ENCODE peak calls at places on chromosomes 4 and X, in ten cellular contexts. R, H, T, E, S, I, F, Y, B and D are unnamed samples.

GRCh38 chr4:67721770-67722597 is 21.0 kb upstream of the UBA6 start:
- DNase-seq in H (no peak), S (no peak), Y (peak; percentile 83), B (no peak), I (peak; percentile 41), R (peak; percentile 94), E (no peak), F (no peak), T (peak; percentile 95), D (peak; percentile 81)

GRCh38 chr4:125833-126232 is 1.5 kb downstream of the ZNF718 start:
- DNase-seq in E (no peak), F (no peak), Y (no peak), B (no peak), R (peak; percentile 17), I (no peak), T (peak; percentile 30), S (no peak), H (no peak), D (no peak)

GRCh38 chr4:95095352-95095974 is 337.7 kb downstream of the BMPR1B start:
- DNase-seq in E (no peak), T (peak; percentile 37), I (peak; percentile 62), Y (peak; percentile 50), H (no peak), B (no peak), F (no peak), R (no peak), S (no peak), D (no peak)

GRCh38 chrX:154833746-154834274 is 652 bp downstream of the SMIM9 start:
- DNase-seq in Y (no peak), F (no peak), T (no peak), S (no peak), I (no peak), E (no peak), B (no peak), H (no peak), R (no peak), D (no peak)

GRCh38 chrX:20116575-20117240 is at the start of gene MAP7D2:
- DNase-seq in T (no peak), E (no peak), H (peak; percentile 14), B (peak; percentile 47), Y (no peak), I (no peak), R (no peak), S (no peak), F (no peak), D (no peak)

GRCh38 chr4:88033309-88033708 is 25.9 kb downstream of the PKD2 start:
- DNase-seq in B (no peak), F (no peak), S (no peak), Y (peak; percentile 51), R (no peak), E (no peak), T (peak; percentile 52), H (peak; percentile 23), I (peak; percentile 78), D (no peak)

GRCh38 chr4:26803462-26803861 is 57.2 kb upstream of the STIM2 start:
- DNase-seq in E (no peak), H (no peak), F (no peak), B (no peak), R (no peak), S (no peak), T (no peak), I (no peak), Y (peak; percentile 22), D (no peak)

GRCh38 chr4:56821394-56822263 is at the start of gene SPINK2:
- DNase-seq in R (no peak), I (no peak), Y (no peak), T (no peak), B (peak; percentile 15), H (peak; percentile 61), F (no peak), E (peak; percentile 54), S (no peak), D (no peak)

GRCh38 chr4:103754844-103755243 is 35.1 kb upstream of the TACR3 start:
- DNase-seq in I (no peak), B (no peak), R (peak; percentile 53), F (no peak), Y (peak; percentile 0), S (no peak), T (peak; percentile 64), H (no peak), E (no peak), D (peak; percentile 56)

GRCh38 chr4:124640037-124640730 is 72.3 kb downstream of the ANKRD50 start:
- DNase-seq in S (no peak), Y (peak; percentile 88), E (no peak), H (peak; percentile 1), T (peak; percentile 88), R (peak; percentile 61), I (peak; percentile 64), F (no peak), B (no peak), D (peak; percentile 55)

GRCh38 chrX:10235851-10236250 is 79.1 kb downstream of the CLCN4 start:
- DNase-seq in B (no peak), R (no peak), E (no peak), F (no peak), S (no peak), H (no peak), I (peak; percentile 74), Y (peak; percentile 91), T (no peak), D (no peak)

GRCh38 chr4:98657531-98658286 is 702 bp downstream of the TSPAN5 start:
- DNase-seq in B (peak; percentile 63), I (peak; percentile 72), R (peak; percentile 53), T (peak; percentile 81), F (no peak), S (no peak), H (peak; percentile 56), Y (peak; percentile 76), E (no peak), D (no peak)

GRCh38 chr4:1296324-1297022 is 6.8 kb downstream of the MAEA start:
- DNase-seq in E (no peak), R (no peak), B (no peak), S (no peak), H (no peak), Y (no peak), I (no peak), T (peak; percentile 60), F (no peak), D (no peak)

GRCh38 chr4:140135529-140136021 is 18.4 kb downstream of the MAML3 start:
- DNase-seq in E (peak; percentile 54), I (peak; percentile 63), T (no peak), H (no peak), Y (peak; percentile 74), F (no peak), R (no peak), S (no peak), B (peak; percentile 8), D (no peak)

GRCh38 chr4:98720871-98721480 is 62.6 kb upstream of the TSPAN5 start:
- DNase-seq in B (no peak), I (no peak), H (no peak), E (no peak), R (peak; percentile 67), Y (peak; percentile 58), S (no peak), F (no peak), T (peak; percentile 87), D (peak; percentile 40)

GRCh38 chr4:118836763-118837507 is 1.0 kb upstream of the SEC24D start:
- DNase-seq in H (peak; percentile 4), T (no peak), Y (no peak), R (no peak), F (no peak), S (no peak), B (no peak), I (no peak), E (no peak), D (no peak)
- H3K27ac ChIP-seq in H (peak overlapping the region; percentile 89), T (peak overlapping the region; percentile 91), Y (peak overlapping the region; percentile 98), R (peak overlapping the region; percentile 97), F (peak overlapping the region; percentile 99), S (no peak overlapping the region), B (no peak overlapping the region), I (no peak overlapping the region), E (no peak overlapping the region), D (peak overlapping the region; percentile 82)

GRCh38 chr4:68732653-68733466 is 62.4 kb upstream of the UGT2B15 start:
- DNase-seq in F (no peak), I (no peak), T (no peak), E (no peak), S (no peak), B (no peak), Y (no peak), H (peak; percentile 41), R (no peak), D (no peak)
- H3K27ac ChIP-seq in F (no peak overlapping the region), I (no peak overlapping the region), T (no peak overlapping the region), E (no peak overlapping the region), S (no peak overlapping the region), B (no peak overlapping the region), Y (no peak overlapping the region), H (peak overlapping the region; percentile 87), R (no peak overlapping the region), D (no peak overlapping the region)

DNA sequence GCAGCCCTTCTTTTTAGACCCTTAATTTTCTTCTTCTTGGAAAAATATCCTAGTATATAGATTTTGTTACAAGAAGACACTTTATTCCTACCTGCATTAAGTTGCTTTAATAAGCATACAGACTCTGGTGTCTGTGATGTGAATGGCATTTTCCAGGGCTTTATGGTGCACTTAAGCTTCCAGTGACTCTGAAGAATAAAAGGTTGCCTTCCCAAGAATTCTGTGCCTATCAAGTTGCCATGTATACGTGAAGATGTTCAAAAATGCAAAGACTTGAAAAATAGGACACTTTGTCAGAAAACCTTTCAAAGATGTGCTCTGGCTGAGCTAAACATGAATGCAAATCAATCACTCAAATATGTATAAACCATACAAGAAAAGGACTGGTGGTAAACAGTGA is 110.9 kb downstream of the RS1 start:
- DNase-seq in S (no peak), F (no peak), H (no peak), E (no peak), T (no peak), Y (no peak), R (no peak), B (no peak), I (no peak), D (no peak)
- H3K27ac ChIP-seq in S (no peak overlapping the region), F (no peak overlapping the region), H (no peak overlapping the region), E (no peak overlapping the region), T (no peak overlapping the region), Y (no peak overlapping the region), R (no peak overlapping the region), B (no peak overlapping the region), I (no peak overlapping the region), D (no peak overlapping the region)

GRCh38 chr4:52822583-52823477 is 39.3 kb upstream of the RASL11B start:
- DNase-seq in F (no peak), R (no peak), H (no peak), B (no peak), E (no peak), I (peak; percentile 79), T (peak; percentile 85), S (no peak), Y (peak; percentile 83), D (peak; percentile 31)
- H3K27ac ChIP-seq in F (no peak overlapping the region), R (peak overlapping the region; percentile 29), H (no peak overlapping the region), B (no peak overlapping the region), E (peak overlapping the region; percentile 31), I (peak overlapping the region; percentile 97), T (peak overlapping the region; percentile 90), S (no peak overlapping the region), Y (peak overlapping the region; percentile 32), D (peak overlapping the region; percentile 85)

DNA sequence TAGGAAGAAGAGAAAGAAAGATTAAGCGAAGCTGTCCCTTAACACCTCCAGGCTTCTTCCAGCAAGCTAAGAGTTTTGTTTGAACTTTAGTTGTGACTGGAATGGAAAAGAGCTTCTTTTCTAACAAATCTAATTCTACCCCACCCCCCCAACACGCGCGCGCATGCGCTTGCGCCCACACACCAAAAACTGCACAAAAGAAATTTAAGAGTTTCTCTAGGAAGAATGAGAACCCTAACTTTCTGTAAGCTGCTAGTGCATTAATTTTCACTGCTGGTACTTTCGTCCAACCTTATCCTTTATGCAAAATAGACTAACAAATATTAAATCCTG is 9.0 kb upstream of the INTU start:
- DNase-seq in I (peak; percentile 47), S (no peak), E (no peak), Y (peak; percentile 42), F (no peak), R (no peak), B (peak; percentile 61), T (peak; percentile 45), H (peak; percentile 17), D (no peak)
- H3K27ac ChIP-seq in I (no peak overlapping the region), S (no peak overlapping the region), E (peak overlapping the region; percentile 53), Y (no peak overlapping the region), F (peak overlapping the region; percentile 41), R (no peak overlapping the region), B (peak overlapping the region; percentile 86), T (peak overlapping the region; percentile 47), H (peak overlapping the region; percentile 78), D (no peak overlapping the region)